ENCODE peak calls at places on chromosomes 4 and X, in six cellular contexts. D is hepatocyte, N is GM23338, H is GM23248, W is astrocyte, B is mammary epithelial cell. R is an unnamed sample.

GRCh38 chrX:131288738-131289511 is at the start of gene IGSF1:
- DNase-seq in D (peak; percentile 60), N (peak; percentile 80), H (peak; percentile 13), W (peak; percentile 20), B (no peak), R (no peak)

GRCh38 chrX:144637731-144638130 is 609.6 kb upstream of the SPANXN1 start:
- DNase-seq in D (no peak), N (no peak), H (no peak), W (no peak), B (peak; percentile 55), R (no peak)

GRCh38 chr4:11543710-11544109 is 115.0 kb upstream of the HS3ST1 start:
- DNase-seq in D (no peak), N (no peak), H (no peak), W (peak; percentile 72), B (peak; percentile 71), R (peak; percentile 53)

GRCh38 chr4:14178421-14178820 is 550.9 kb upstream of the BOD1L1 start:
- DNase-seq in D (peak; percentile 10), N (peak; percentile 31), H (peak; percentile 56), W (peak; percentile 14), B (peak; percentile 37), R (no peak)

GRCh38 chrX:119753639-119754257 is 4.6 kb upstream of the SOWAHD start:
- DNase-seq in D (peak; percentile 34), N (peak; percentile 76), H (peak; percentile 59), W (no peak), B (no peak), R (no peak)

GRCh38 chr4:41432889-41433288 is 105.1 kb upstream of the LIMCH1 start:
- DNase-seq in D (no peak), N (peak; percentile 94), H (peak; percentile 74), W (peak; percentile 94), B (peak; percentile 4), R (no peak)

GRCh38 chr4:73904491-73904890 is 35.3 kb downstream of the CXCL1 start:
- DNase-seq in D (no peak), N (no peak), H (peak; percentile 79), W (peak; percentile 71), B (no peak), R (no peak)

GRCh38 chrX:119692241-119693031 is 532 bp downstream of the SEPTIN6 start:
- DNase-seq in D (peak; percentile 36), N (no peak), H (peak; percentile 66), W (peak; percentile 23), B (peak; percentile 33), R (no peak)

GRCh38 chr4:13248621-13249298 is 235.4 kb downstream of the RAB28 start:
- DNase-seq in D (no peak), N (peak; percentile 64), H (peak; percentile 34), W (peak; percentile 70), B (no peak), R (no peak)

GRCh38 chr4:36043241-36043640 is 201.1 kb downstream of the ARAP2 start:
- DNase-seq in D (no peak), N (no peak), H (no peak), W (no peak), B (no peak), R (no peak)

GRCh38 chrX:154477891-154478477 is 1.1 kb downstream of the LAGE3 start:
- DNase-seq in D (no peak), N (no peak), H (peak; percentile 21), W (no peak), B (no peak), R (no peak)

GRCh38 chr4:157128395-157128794 is 52.4 kb downstream of the GLRB start:
- DNase-seq in D (peak; percentile 34), N (peak; percentile 4), H (peak; percentile 60), W (peak; percentile 39), B (peak; percentile 36), R (no peak)

GRCh38 chr4:60865238-60865637 is 334.9 kb upstream of the ADGRL3 start:
- DNase-seq in D (no peak), N (peak; percentile 70), H (no peak), W (no peak), B (peak; percentile 1), R (no peak)

DNA sequence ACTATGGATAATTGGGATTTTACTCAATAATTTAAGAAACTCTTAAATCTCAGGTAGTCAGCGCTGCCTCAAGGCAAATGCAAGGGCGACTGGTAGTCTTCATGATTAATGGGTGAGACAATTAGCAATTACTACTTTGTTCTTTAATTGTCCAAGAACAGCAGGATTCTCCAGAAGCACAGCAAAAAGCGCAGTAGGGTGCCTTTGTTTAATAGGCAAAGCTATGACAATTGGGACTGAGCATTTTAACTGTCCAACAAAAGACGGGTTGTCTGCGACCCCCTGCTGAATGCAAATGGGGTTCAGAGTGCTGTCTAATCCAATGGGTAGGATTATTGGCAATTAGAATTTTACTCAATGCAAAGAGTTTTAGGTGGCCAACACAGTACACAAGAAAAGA is 286.1 kb downstream of the CHIC1 start:
- DNase-seq in D (no peak), N (no peak), H (no peak), W (no peak), B (no peak), R (no peak)
- H3K79me2 ChIP-seq in D (no peaks in the 10 kb centered on the region), N (no peaks in the 10 kb centered on the region), H (no peaks in the 10 kb centered on the region), W (no peaks in the 10 kb centered on the region), B (peaks cover 76% of the 10 kb centered on the region), R (peaks cover 77% of the 10 kb centered on the region)

DNA sequence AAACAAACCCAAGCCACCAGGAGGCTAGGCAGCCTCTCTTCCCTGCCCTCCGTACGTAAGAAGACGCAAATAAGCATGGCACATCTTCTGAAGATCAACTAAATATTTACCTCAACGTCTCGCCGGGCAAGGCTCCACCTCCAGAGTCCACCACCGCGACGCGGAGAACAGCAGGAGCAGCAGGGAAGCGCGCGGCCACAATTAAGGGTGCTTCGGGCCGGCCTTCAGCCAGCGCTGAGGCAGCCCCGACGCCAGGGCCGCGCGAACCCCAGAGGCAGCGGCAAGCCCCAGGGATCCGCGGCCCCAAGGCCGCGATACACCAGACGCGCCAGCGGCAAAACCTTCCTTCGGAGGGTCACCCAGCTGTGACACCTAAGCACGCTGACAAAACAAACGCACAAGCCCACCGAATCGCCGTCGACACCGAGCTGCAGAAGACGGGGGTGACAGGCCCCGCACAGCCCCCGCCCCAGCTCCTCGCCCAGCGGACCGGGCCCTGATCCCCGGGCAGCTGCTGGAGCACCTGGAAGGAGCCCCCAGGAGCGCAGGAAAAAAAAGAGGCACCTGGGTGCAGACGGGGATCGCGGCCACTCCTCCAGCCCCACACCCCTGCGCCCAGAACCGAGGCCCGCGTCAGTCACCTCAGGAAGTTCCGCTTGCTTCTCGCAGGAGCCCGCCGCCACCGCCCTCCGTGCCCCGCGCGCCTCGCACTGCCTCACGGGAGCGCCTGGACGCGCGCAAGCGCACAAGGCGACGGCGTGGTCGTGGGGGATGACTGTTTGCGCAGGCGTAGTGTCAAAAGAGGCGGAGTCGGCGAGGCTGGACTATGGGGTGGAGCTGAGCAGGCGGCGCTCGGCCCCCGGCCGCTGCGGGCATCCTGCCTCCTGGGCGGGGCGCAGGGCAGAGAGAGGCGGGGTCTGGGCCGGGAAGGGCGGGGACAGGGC is at the start of the genes HAUS3 and POLN:
- DNase-seq in D (peak; percentile 99), N (peak; percentile 98), H (peak; percentile 99), W (peak; percentile 82), B (peak; percentile 97), R (peak; percentile 86)
- H2AFZ ChIP-seq in D (peak within 1 kb of the TSS; percentile 77), N (peak within 1 kb of the TSS; percentile 89), H (peak within 1 kb of the TSS; percentile 86), W (peak within 1 kb of the TSS; percentile 67), B (peak within 1 kb of the TSS; percentile 96), R (peak within 1 kb of the TSS; percentile 82)

GRCh38 chr4:53321988-53322289 is 43.9 kb downstream of the SCFD2 start:
- DNase-seq in D (no peak), N (no peak), H (no peak), W (no peak), B (no peak), R (no peak)
- H3K79me2 ChIP-seq in D (peaks cover 3% of the 10 kb centered on the region), N (no peaks in the 10 kb centered on the region), H (peaks cover 82% of the 10 kb centered on the region), W (peaks cover 25% of the 10 kb centered on the region), B (peaks cover 18% of the 10 kb centered on the region), R (peaks cover under 1% of the 10 kb centered on the region)

GRCh38 chr4:166042510-166043055 is 169.5 kb downstream of the TLL1 start:
- DNase-seq in D (no peak), N (no peak), H (no peak), W (no peak), B (no peak), R (no peak)

GRCh38 chr4:166044871-166045270 is 171.8 kb downstream of the TLL1 start:
- DNase-seq in D (no peak), N (no peak), H (no peak), W (no peak), B (peak; percentile 20), R (no peak)

GRCh38 chr4:166039822-166040221 is 166.8 kb downstream of the TLL1 start:
- DNase-seq in D (no peak), N (no peak), H (no peak), W (no peak), B (no peak), R (no peak)

GRCh38 chr4:166045457-166045856 is 172.4 kb downstream of the TLL1 start:
- DNase-seq in D (no peak), N (no peak), H (no peak), W (no peak), B (no peak), R (no peak)

GRCh38 chr4:166043801-166044200 is 170.8 kb downstream of the TLL1 start:
- DNase-seq in D (no peak), N (no peak), H (no peak), W (no peak), B (no peak), R (no peak)
- H2AFZ ChIP-seq in D (no peak overlapping the region), N (no peak overlapping the region), H (no peak overlapping the region), W (no peak overlapping the region), B (no peak overlapping the region), R (no peak overlapping the region)

GRCh38 chrX:110311437-110312230 is 6.3 kb downstream of the AMMECR1 start:
- DNase-seq in D (no peak), N (no peak), H (no peak), W (no peak), B (no peak), R (no peak)
- H3K79me2 ChIP-seq in D (peaks cover 87% of the 10 kb centered on the region), N (peaks cover 100% of the 10 kb centered on the region), H (peaks cover 100% of the 10 kb centered on the region), W (peaks cover 91% of the 10 kb centered on the region), B (peaks cover 98% of the 10 kb centered on the region), R (peaks cover 59% of the 10 kb centered on the region)

GRCh38 chrX:31589503-31589902 is 517.7 kb upstream of the FTHL17 start:
- DNase-seq in D (no peak), N (no peak), H (no peak), W (no peak), B (no peak), R (no peak)
- H2AFZ ChIP-seq in D (no peak overlapping the region), N (no peak overlapping the region), H (no peak overlapping the region), W (no peak overlapping the region), B (no peak overlapping the region), R (no peak overlapping the region)

DNA sequence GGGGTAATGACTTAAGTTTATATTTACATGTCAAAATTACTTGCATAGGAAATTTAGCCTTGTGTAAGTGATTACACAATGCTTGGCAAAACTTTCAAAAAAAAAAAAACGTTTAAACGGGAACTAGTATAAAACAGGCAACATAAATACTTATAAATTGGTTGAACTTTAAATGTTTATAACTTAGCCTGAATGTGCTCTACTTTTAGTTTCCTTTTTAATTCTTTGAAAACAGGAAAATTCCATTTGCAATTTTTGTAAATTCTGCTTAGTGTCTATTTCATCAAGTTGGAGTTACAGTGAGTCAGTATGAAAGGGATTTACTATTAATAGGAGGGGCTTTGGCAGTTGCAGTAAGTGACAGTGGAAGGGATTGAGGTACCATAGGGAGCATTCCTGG is 2.6 kb downstream of the STAG2 start:
- DNase-seq in D (no peak), N (no peak), H (peak; percentile 61), W (no peak), B (no peak), R (no peak)
- H3K79me2 ChIP-seq in D (peaks cover 71% of the 10 kb centered on the region), N (peaks cover 76% of the 10 kb centered on the region), H (peaks cover 79% of the 10 kb centered on the region), W (peaks cover 78% of the 10 kb centered on the region), B (peaks cover 77% of the 10 kb centered on the region), R (peaks cover 60% of the 10 kb centered on the region)